ENCODE peak calls at places on chromosomes 5 and 9, in seven cellular contexts. G, K, A, L, J, W and E are unnamed samples.

GRCh38 chr9:108963459-108964143 is 29.4 kb downstream of the ABITRAM start:
- DNase-seq in G (peak), K (no peak), A (no peak), L (no peak), J (no peak), W (no peak), E (no peak)

GRCh38 chr9:87713278-87713989 is 12.5 kb upstream of the CTSL start:
- DNase-seq in G (peak), K (peak), A (no peak), L (no peak), J (peak), W (no peak), E (no peak)

GRCh38 chr5:56934325-56934724 is 17.6 kb downstream of the MIER3 start:
- DNase-seq in G (no peak), K (no peak), A (no peak), L (no peak), J (no peak), W (no peak), E (no peak)

GRCh38 chr9:87699835-87700234 is 26.1 kb upstream of the CTSL start:
- DNase-seq in G (no peak), K (no peak), A (no peak), L (no peak), J (no peak), W (no peak), E (no peak)

GRCh38 chr5:61563401-61563800 is 231.3 kb downstream of the ZSWIM6 start:
- DNase-seq in G (no peak), K (no peak), A (no peak), L (no peak), J (no peak), W (no peak), E (no peak)

GRCh38 chr5:163917741-163918140 is 412.3 kb downstream of the MAT2B start:
- DNase-seq in G (no peak), K (no peak), A (no peak), L (no peak), J (no peak), W (no peak), E (no peak)

GRCh38 chr9:126439402-126439765 is 112.8 kb downstream of the MVB12B start:
- DNase-seq in G (no peak), K (no peak), A (no peak), L (no peak), J (no peak), W (no peak), E (no peak)

GRCh38 chr9:94796687-94797086 is 70.2 kb downstream of the AOPEP start:
- DNase-seq in G (no peak), K (no peak), A (no peak), L (no peak), J (no peak), W (no peak), E (no peak)

GRCh38 chr5:157303667-157304327 is 37.9 kb downstream of the CYFIP2 start:
- DNase-seq in G (peak), K (no peak), A (no peak), L (peak), J (no peak), W (no peak), E (no peak)

GRCh38 chr5:115086473-115086872 is 83.2 kb downstream of the TRIM36 start:
- DNase-seq in G (no peak), K (no peak), A (no peak), L (no peak), J (no peak), W (no peak), E (no peak)

GRCh38 chr5:177312649-177313181 is 1.0 kb upstream of the MXD3 start:
- DNase-seq in G (peak), K (peak), A (no peak), L (no peak), J (peak), W (peak), E (peak)

GRCh38 chr9:81894891-81895290 is 33.3 kb upstream of the SPATA31D4 start:
- DNase-seq in G (no peak), K (no peak), A (no peak), L (no peak), J (no peak), W (no peak), E (no peak)

GRCh38 chr5:86644843-86645242 is 27.1 kb downstream of the COX7C start:
- DNase-seq in G (no peak), K (no peak), A (no peak), L (peak), J (no peak), W (no peak), E (no peak)

GRCh38 chr9:112378441-112379176 is 1.3 kb upstream of the HSDL2 start:
- DNase-seq in G (no peak), K (no peak), A (no peak), L (no peak), J (no peak), W (no peak), E (no peak)

GRCh38 chr5:139641116-139642080 is 6.8 kb upstream of the CXXC5 start:
- DNase-seq in G (no peak), K (no peak), A (no peak), L (peak), J (no peak), W (peak), E (no peak)

GRCh38 chr5:58462154-58462553 is 2.3 kb upstream of the PLK2 start:
- DNase-seq in G (peak), K (peak), A (no peak), L (no peak), J (peak), W (peak), E (no peak)

GRCh38 chr9:89007568-89007967 is 16.3 kb downstream of the S1PR3 start:
- DNase-seq in G (no peak), K (no peak), A (no peak), L (peak), J (no peak), W (no peak), E (peak)

GRCh38 chr5:125262782-125263181 is 516.3 kb upstream of the ZNF608 start:
- DNase-seq in G (no peak), K (no peak), A (no peak), L (no peak), J (no peak), W (no peak), E (no peak)

GRCh38 chr9:126613656-126614055 is at the start of gene LMX1B:
- DNase-seq in G (no peak), K (peak), A (no peak), L (peak), J (no peak), W (peak), E (peak)

GRCh38 chr5:73540192-73540591 is 25.2 kb downstream of the ANKRA2 start:
- DNase-seq in G (no peak), K (no peak), A (no peak), L (no peak), J (peak), W (no peak), E (no peak)

GRCh38 chr5:5154733-5155132 is 14.6 kb downstream of the ADAMTS16 start:
- DNase-seq in G (no peak), K (no peak), A (no peak), L (no peak), J (no peak), W (no peak), E (no peak)

GRCh38 chr5:136034492-136034891 is 5.7 kb downstream of the TGFBI start:
- DNase-seq in G (no peak), K (no peak), A (no peak), L (no peak), J (no peak), W (no peak), E (no peak)

GRCh38 chr5:93611900-93612898 is 29.2 kb downstream of the NR2F1 start:
- DNase-seq in G (peak), K (no peak), A (no peak), L (peak), J (no peak), W (peak), E (peak)

GRCh38 chr9:120439147-120439546 is 140.8 kb downstream of the CDK5RAP2 start:
- DNase-seq in G (peak), K (no peak), A (no peak), L (peak), J (peak), W (peak), E (peak)

GRCh38 chr9:100575765-100576368 is 2.0 kb upstream of the CAVIN4 start:
- DNase-seq in G (no peak), K (no peak), A (no peak), L (no peak), J (no peak), W (no peak), E (no peak)

GRCh38 chr9:111287127-111287526 is 42.9 kb downstream of the OR2K2 start:
- DNase-seq in G (no peak), K (peak), A (no peak), L (no peak), J (no peak), W (no peak), E (no peak)

GRCh38 chr9:79660615-79661014 is 88.8 kb downstream of the TLE4 start:
- DNase-seq in G (no peak), K (no peak), A (no peak), L (no peak), J (no peak), W (no peak), E (no peak)

GRCh38 chr9:18379073-18379811 is 94.7 kb upstream of the ADAMTSL1 start:
- DNase-seq in G (no peak), K (no peak), A (no peak), L (no peak), J (no peak), W (no peak), E (no peak)

GRCh38 chr9:23702311-23702922 is 123.6 kb downstream of the ELAVL2 start:
- DNase-seq in G (no peak), K (no peak), A (no peak), L (no peak), J (no peak), W (peak), E (no peak)

GRCh38 chr5:31776976-31777651 is 138.2 kb downstream of the PDZD2 start:
- DNase-seq in G (no peak), K (no peak), A (no peak), L (no peak), J (no peak), W (no peak), E (no peak)

GRCh38 chr5:108255468-108255867 is 126.4 kb downstream of the FBXL17 start:
- DNase-seq in G (no peak), K (no peak), A (no peak), L (no peak), J (no peak), W (no peak), E (no peak)

GRCh38 chr9:69421908-69422801 is 97.1 kb downstream of the ENTREP1 start:
- DNase-seq in G (peak), K (peak), A (no peak), L (peak), J (peak), W (peak), E (peak)

GRCh38 chr5:59069438-59070079 is 486.7 kb downstream of the RAB3C start:
- DNase-seq in G (no peak), K (no peak), A (no peak), L (no peak), J (peak), W (no peak), E (no peak)

GRCh38 chr9:125919565-125919964 is 172.4 kb downstream of the PBX3 start:
- DNase-seq in G (no peak), K (no peak), A (no peak), L (no peak), J (no peak), W (no peak), E (no peak)

GRCh38 chr5:138967806-138968448 is 92.8 kb upstream of the LRRTM2 start:
- DNase-seq in G (no peak), K (peak), A (no peak), L (no peak), J (peak), W (no peak), E (no peak)

GRCh38 chr5:180090769-180091546 is 19.4 kb upstream of the RNF130 start:
- DNase-seq in G (no peak), K (peak), A (no peak), L (peak), J (peak), W (no peak), E (no peak)

GRCh38 chr9:131447148-131447547 is 53.3 kb downstream of the PRRC2B start:
- DNase-seq in G (no peak), K (no peak), A (no peak), L (no peak), J (no peak), W (no peak), E (no peak)
- TF ChIP-seq JUND in G (no peak), K (no peak), A (no peak), L (no peak), J (no peak), W (no peak), E (no peak)

GRCh38 chr5:160048131-160048530 is 39.2 kb downstream of the TTC1 start:
- DNase-seq in G (no peak), K (no peak), A (no peak), L (no peak), J (no peak), W (no peak), E (no peak)
- TF ChIP-seq JUND in G (peak), K (no peak), A (no peak), L (no peak), J (no peak), W (no peak), E (no peak)

DNA sequence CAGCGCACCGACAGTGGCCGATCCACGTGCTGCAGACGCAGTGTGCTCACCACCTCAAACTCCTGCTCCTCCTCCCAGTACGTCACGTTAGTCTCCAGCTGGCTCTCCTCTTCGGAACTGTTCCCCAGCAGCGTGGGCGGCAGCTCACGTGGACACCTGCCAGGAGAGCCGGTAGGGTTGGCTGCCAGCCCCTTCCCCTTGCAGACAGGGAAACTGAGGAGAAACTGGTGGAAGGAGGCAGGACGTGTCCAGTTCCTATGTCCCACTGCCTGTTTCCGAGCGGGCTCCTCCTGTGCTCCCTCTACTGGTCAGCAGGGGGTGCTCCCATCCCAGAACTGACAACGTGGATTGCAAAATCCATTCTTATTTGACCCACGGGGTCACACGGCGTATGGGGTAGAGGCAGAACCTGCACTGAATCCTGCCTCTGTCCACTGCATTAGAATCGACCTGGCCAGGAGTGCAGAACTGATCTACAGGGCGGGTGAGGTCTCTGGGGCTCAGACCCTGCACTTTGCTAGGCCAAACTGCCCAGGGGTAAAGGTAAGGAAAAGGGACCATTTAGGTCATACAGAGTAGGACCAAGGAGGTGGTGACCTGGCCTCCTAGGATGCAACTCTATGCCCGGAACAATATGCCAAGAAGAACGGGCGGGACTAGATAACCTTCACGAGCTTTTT is 25.7 kb downstream of the PDGFRB start:
- DNase-seq in G (peak), K (peak), A (no peak), L (peak), J (peak), W (peak), E (peak)
- TF ChIP-seq JUND in G (peak), K (no peak), A (no peak), L (no peak), J (no peak), W (no peak), E (no peak)

GRCh38 chr9:503881-504852 is 289.5 kb downstream of the DOCK8 start:
- DNase-seq in G (peak), K (peak), A (no peak), L (peak), J (peak), W (peak), E (peak)
- TF ChIP-seq JUND in G (no peak), K (no peak), A (no peak), L (no peak), J (no peak), W (no peak), E (no peak)

GRCh38 chr5:91486638-91487037 is 103.5 kb upstream of the ARRDC3 start:
- DNase-seq in G (no peak), K (no peak), A (no peak), L (no peak), J (no peak), W (no peak), E (no peak)
- TF ChIP-seq JUND in G (no peak), K (no peak), A (no peak), L (no peak), J (no peak), W (no peak), E (no peak)

GRCh38 chr5:98773214-98773463 is 324 bp upstream of the RGMB start:
- DNase-seq in G (no peak), K (no peak), A (peak), L (no peak), J (no peak), W (no peak), E (no peak)

GRCh38 chr5:98775246-98775961 is 1.9 kb downstream of the RGMB start:
- DNase-seq in G (no peak), K (no peak), A (no peak), L (no peak), J (no peak), W (no peak), E (no peak)

GRCh38 chr5:98775962-98776687 is 2.7 kb downstream of the RGMB start:
- DNase-seq in G (no peak), K (no peak), A (no peak), L (no peak), J (no peak), W (no peak), E (no peak)

GRCh38 chr5:98773464-98774191 is at the start of gene RGMB:
- DNase-seq in G (no peak), K (peak), A (peak), L (peak), J (peak), W (peak), E (peak)

GRCh38 chr5:98774192-98775046 is 956 bp downstream of the RGMB start:
- DNase-seq in G (no peak), K (no peak), A (no peak), L (peak), J (peak), W (peak), E (no peak)
- TF ChIP-seq JUND in G (no peak), K (no peak), A (no peak), L (no peak), J (no peak), W (no peak), E (no peak)

GRCh38 chr5:151664694-151665583 is 21.8 kb downstream of the SPARC start:
- DNase-seq in G (no peak), K (no peak), A (no peak), L (no peak), J (no peak), W (no peak), E (no peak)
- TF ChIP-seq JUND in G (no peak), K (no peak), A (no peak), L (no peak), J (no peak), W (peak), E (no peak)

GRCh38 chr9:130423272-130423671 is 21.5 kb upstream of the ASS1 start:
- DNase-seq in G (no peak), K (no peak), A (no peak), L (no peak), J (no peak), W (peak), E (no peak)
- TF ChIP-seq JUND in G (no peak), K (no peak), A (no peak), L (no peak), J (no peak), W (no peak), E (no peak)

DNA sequence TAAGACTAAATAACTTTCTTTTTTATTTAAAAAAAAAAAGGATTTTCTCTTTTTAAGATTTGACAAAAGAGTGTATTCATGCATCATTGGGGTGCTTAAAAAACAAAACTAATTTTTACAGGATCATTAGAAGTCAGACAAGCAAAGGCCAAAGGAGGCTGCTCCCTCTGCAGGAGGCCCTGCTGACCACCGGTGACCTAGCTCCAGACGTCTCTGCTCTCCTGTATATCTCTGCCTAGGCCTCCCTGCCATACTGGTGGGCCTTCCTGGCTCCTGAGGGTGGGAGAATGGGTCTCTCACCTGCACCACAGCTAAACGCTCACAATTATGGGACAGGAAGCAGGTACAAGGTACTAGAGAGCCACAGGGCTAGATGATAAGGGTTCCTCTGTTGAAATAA is 36.6 kb downstream of the CSF2 start:
- DNase-seq in G (no peak), K (no peak), A (no peak), L (no peak), J (no peak), W (no peak), E (no peak)
- TF ChIP-seq JUND in G (no peak), K (no peak), A (no peak), L (no peak), J (no peak), W (no peak), E (no peak)